ENCODE peak calls at places on chromosomes 3 and 15, in six cellular contexts. Z is aorta; C is H1; H is T-helper 1 cell; B is occipital lobe; U is effector CD4-positive, alpha-beta T cell. E is an unnamed sample.

GRCh38 chr3:186842426-186843038 is at the start of gene ADIPOQ:
- DNase-seq in H (no peak), C (no peak), B (no peak), Z (no peak), U (no peak), E (no peak)

GRCh38 chr3:194449913-194450312 is 36.9 kb downstream of the ATP13A3 start:
- DNase-seq in C (no peak), Z (no peak), U (no peak), H (no peak), B (no peak), E (no peak)

GRCh38 chr3:29283297-29283681 is 2.4 kb downstream of the RBMS3 start:
- DNase-seq in Z (no peak), C (no peak), H (no peak), U (no peak), B (no peak), E (no peak)

GRCh38 chr3:127152676-127153505 is 40.0 kb upstream of the PRR23E start:
- DNase-seq in H (no peak), B (no peak), Z (no peak), C (no peak), U (no peak), E (no peak)

GRCh38 chr3:153051427-153052095 is 110.5 kb upstream of the RAP2B start:
- DNase-seq in H (no peak), U (no peak), B (no peak), C (no peak), Z (no peak), E (no peak)

GRCh38 chr3:18378218-18378617 is 46.9 kb downstream of the SATB1 start:
- DNase-seq in H (no peak), U (no peak), B (no peak), Z (no peak), C (no peak), E (no peak)

GRCh38 chr15:47500823-47501222 is 216.5 kb upstream of the SEMA6D start:
- DNase-seq in U (no peak), B (no peak), C (no peak), H (no peak), Z (no peak), E (no peak)

GRCh38 chr3:197298341-197298857 is at the start of gene DLG1:
- DNase-seq in C (peak; percentile 74), B (peak; percentile 63), Z (peak; percentile 91), H (peak; percentile 71), U (peak; percentile 70), E (peak; percentile 76)

GRCh38 chr15:24764375-24765171 is 89.0 kb downstream of the NPAP1 start:
- DNase-seq in Z (no peak), C (no peak), B (no peak), U (no peak), H (no peak), E (no peak)

E was measured in effector memory CD4-positive, alpha-beta T cell.